ENCODE peak calls at places on chromosomes 2 and 18, in eight cellular contexts. One of them, this sample, is unnamed.

GRCh38 chr2:187964742-187965141 is 326.9 kb upstream of the GULP1 start:
- DNase-seq in neural progenitor cell: no peak
- DNase-seq in AG08395: no peak
- DNase-seq in NCI-H2081: no peak
- DNase-seq in GM18507: no peak
- DNase-seq in stimulated activated CD4-positive, alpha-beta T cell treated with anti-CD3 and anti-CD28 coated beads, Interleukin-15, amount 100 ng/mL, for 1 hour: no peak
- DNase-seq in activated CD8-positive, alpha-beta memory T cell treated with anti-CD3 and anti-CD28 coated beads, Interleukin-2, amount 50 U/mL, for 4 hours: no peak
- DNase-seq in ELR: peak
- DNase-seq in this sample: peak

GRCh38 chr2:96092580-96092877 is 23.8 kb downstream of the ADRA2B start:
- DNase-seq in ELR: no peak
- DNase-seq in neural progenitor cell: no peak
- DNase-seq in NCI-H2081: no peak
- DNase-seq in AG08395: no peak
- DNase-seq in GM18507: no peak
- DNase-seq in stimulated activated CD4-positive, alpha-beta T cell treated with anti-CD3 and anti-CD28 coated beads, Interleukin-15, amount 100 ng/mL, for 1 hour: no peak
- DNase-seq in activated CD8-positive, alpha-beta memory T cell treated with anti-CD3 and anti-CD28 coated beads, Interleukin-2, amount 50 U/mL, for 4 hours: no peak
- DNase-seq in this sample: no peak

GRCh38 chr18:3624818-3625716 is 175.1 kb downstream of the TGIF1 start:
- DNase-seq in NCI-H2081: no peak
- DNase-seq in neural progenitor cell: no peak
- DNase-seq in GM18507: no peak
- DNase-seq in activated CD8-positive, alpha-beta memory T cell treated with anti-CD3 and anti-CD28 coated beads, Interleukin-2, amount 50 U/mL, for 4 hours: peak
- DNase-seq in ELR: peak
- DNase-seq in stimulated activated CD4-positive, alpha-beta T cell treated with anti-CD3 and anti-CD28 coated beads, Interleukin-15, amount 100 ng/mL, for 1 hour: peak
- DNase-seq in AG08395: peak
- DNase-seq in this sample: peak

GRCh38 chr2:20617892-20618467 is 32.9 kb downstream of the HS1BP3 start:
- DNase-seq in AG08395: peak
- DNase-seq in GM18507: no peak
- DNase-seq in ELR: peak
- DNase-seq in stimulated activated CD4-positive, alpha-beta T cell treated with anti-CD3 and anti-CD28 coated beads, Interleukin-15, amount 100 ng/mL, for 1 hour: no peak
- DNase-seq in NCI-H2081: peak
- DNase-seq in neural progenitor cell: peak
- DNase-seq in activated CD8-positive, alpha-beta memory T cell treated with anti-CD3 and anti-CD28 coated beads, Interleukin-2, amount 50 U/mL, for 4 hours: peak
- DNase-seq in this sample: peak

GRCh38 chr2:60819155-60819862 is 62.1 kb upstream of the REL start:
- DNase-seq in AG08395: no peak
- DNase-seq in activated CD8-positive, alpha-beta memory T cell treated with anti-CD3 and anti-CD28 coated beads, Interleukin-2, amount 50 U/mL, for 4 hours: peak
- DNase-seq in GM18507: no peak
- DNase-seq in neural progenitor cell: no peak
- DNase-seq in stimulated activated CD4-positive, alpha-beta T cell treated with anti-CD3 and anti-CD28 coated beads, Interleukin-15, amount 100 ng/mL, for 1 hour: peak
- DNase-seq in NCI-H2081: no peak
- DNase-seq in ELR: no peak
- DNase-seq in this sample: no peak

GRCh38 chr2:74290466-74291216 is 52.6 kb downstream of the SLC4A5 start:
- DNase-seq in activated CD8-positive, alpha-beta memory T cell treated with anti-CD3 and anti-CD28 coated beads, Interleukin-2, amount 50 U/mL, for 4 hours: peak
- DNase-seq in NCI-H2081: no peak
- DNase-seq in stimulated activated CD4-positive, alpha-beta T cell treated with anti-CD3 and anti-CD28 coated beads, Interleukin-15, amount 100 ng/mL, for 1 hour: peak
- DNase-seq in neural progenitor cell: no peak
- DNase-seq in GM18507: no peak
- DNase-seq in ELR: no peak
- DNase-seq in AG08395: no peak
- DNase-seq in this sample: no peak

GRCh38 chr2:149612122-149612521 is 24.5 kb upstream of the MMADHC start:
- DNase-seq in AG08395: peak
- DNase-seq in neural progenitor cell: no peak
- DNase-seq in activated CD8-positive, alpha-beta memory T cell treated with anti-CD3 and anti-CD28 coated beads, Interleukin-2, amount 50 U/mL, for 4 hours: no peak
- DNase-seq in stimulated activated CD4-positive, alpha-beta T cell treated with anti-CD3 and anti-CD28 coated beads, Interleukin-15, amount 100 ng/mL, for 1 hour: no peak
- DNase-seq in GM18507: no peak
- DNase-seq in NCI-H2081: no peak
- DNase-seq in ELR: no peak
- DNase-seq in this sample: peak

GRCh38 chr2:183243760-183244159 is 119.5 kb downstream of the NUP35 start:
- DNase-seq in neural progenitor cell: no peak
- DNase-seq in activated CD8-positive, alpha-beta memory T cell treated with anti-CD3 and anti-CD28 coated beads, Interleukin-2, amount 50 U/mL, for 4 hours: no peak
- DNase-seq in NCI-H2081: no peak
- DNase-seq in stimulated activated CD4-positive, alpha-beta T cell treated with anti-CD3 and anti-CD28 coated beads, Interleukin-15, amount 100 ng/mL, for 1 hour: no peak
- DNase-seq in ELR: no peak
- DNase-seq in AG08395: no peak
- DNase-seq in GM18507: no peak
- DNase-seq in this sample: no peak

GRCh38 chr2:32632089-32632488 is 4.2 kb downstream of the TTC27 start:
- DNase-seq in activated CD8-positive, alpha-beta memory T cell treated with anti-CD3 and anti-CD28 coated beads, Interleukin-2, amount 50 U/mL, for 4 hours: no peak
- DNase-seq in AG08395: no peak
- DNase-seq in neural progenitor cell: no peak
- DNase-seq in GM18507: no peak
- DNase-seq in stimulated activated CD4-positive, alpha-beta T cell treated with anti-CD3 and anti-CD28 coated beads, Interleukin-15, amount 100 ng/mL, for 1 hour: no peak
- DNase-seq in ELR: peak
- DNase-seq in NCI-H2081: no peak
- DNase-seq in this sample: peak

GRCh38 chr2:237149425-237149824 is 63.7 kb downstream of the COPS8 start:
- DNase-seq in ELR: no peak
- DNase-seq in activated CD8-positive, alpha-beta memory T cell treated with anti-CD3 and anti-CD28 coated beads, Interleukin-2, amount 50 U/mL, for 4 hours: no peak
- DNase-seq in neural progenitor cell: no peak
- DNase-seq in NCI-H2081: no peak
- DNase-seq in stimulated activated CD4-positive, alpha-beta T cell treated with anti-CD3 and anti-CD28 coated beads, Interleukin-15, amount 100 ng/mL, for 1 hour: no peak
- DNase-seq in GM18507: no peak
- DNase-seq in AG08395: peak
- DNase-seq in this sample: no peak

GRCh38 chr2:203498161-203498560 is 36.9 kb downstream of the RAPH1 start:
- DNase-seq in AG08395: peak
- DNase-seq in stimulated activated CD4-positive, alpha-beta T cell treated with anti-CD3 and anti-CD28 coated beads, Interleukin-15, amount 100 ng/mL, for 1 hour: no peak
- DNase-seq in activated CD8-positive, alpha-beta memory T cell treated with anti-CD3 and anti-CD28 coated beads, Interleukin-2, amount 50 U/mL, for 4 hours: no peak
- DNase-seq in ELR: peak
- DNase-seq in NCI-H2081: no peak
- DNase-seq in neural progenitor cell: no peak
- DNase-seq in GM18507: no peak
- DNase-seq in this sample: peak

GRCh38 chr2:18178736-18179349 is 300.4 kb downstream of the KCNS3 start:
- DNase-seq in neural progenitor cell: peak
- DNase-seq in GM18507: peak
- DNase-seq in activated CD8-positive, alpha-beta memory T cell treated with anti-CD3 and anti-CD28 coated beads, Interleukin-2, amount 50 U/mL, for 4 hours: no peak
- DNase-seq in ELR: peak
- DNase-seq in stimulated activated CD4-positive, alpha-beta T cell treated with anti-CD3 and anti-CD28 coated beads, Interleukin-15, amount 100 ng/mL, for 1 hour: no peak
- DNase-seq in AG08395: peak
- DNase-seq in NCI-H2081: peak
- DNase-seq in this sample: no peak

GRCh38 chr2:46179037-46179621 is 118.1 kb upstream of the EPAS1 start:
- DNase-seq in activated CD8-positive, alpha-beta memory T cell treated with anti-CD3 and anti-CD28 coated beads, Interleukin-2, amount 50 U/mL, for 4 hours: peak
- DNase-seq in AG08395: peak
- DNase-seq in NCI-H2081: no peak
- DNase-seq in GM18507: no peak
- DNase-seq in neural progenitor cell: no peak
- DNase-seq in ELR: peak
- DNase-seq in stimulated activated CD4-positive, alpha-beta T cell treated with anti-CD3 and anti-CD28 coated beads, Interleukin-15, amount 100 ng/mL, for 1 hour: no peak
- DNase-seq in this sample: peak